ENCODE peak calls at places on chromosome 6, in ten cellular contexts. T is ovary, W is brain microvascular endothelial cell, L is fibroblast of lung, I is heart left ventricle, S is cardiac muscle cell, Q is Peyer's patch, U is pancreas, D is adrenal gland, M is astrocyte. X is an unnamed sample.
A peak's percentile ranks its signal among the peaks of the same experiment; 100 is the strongest.

GRCh38 chr6:63346217-63346834 is 26.5 kb upstream of the LGSN start:
- DNase-seq in U (no peak), M (no peak), W (no peak), S (no peak), I (no peak), T (no peak), L (no peak), Q (no peak), D (no peak), X (no peak)

GRCh38 chr6:21005816-21006553 is 471.7 kb downstream of the CDKAL1 start:
- DNase-seq in Q (no peak), L (peak; percentile 93), U (no peak), W (peak; percentile 87), I (no peak), S (no peak), D (no peak), M (peak; percentile 93), T (no peak), X (peak; percentile 95)

GRCh38 chr6:100833972-100834574 is 47.1 kb downstream of the ASCC3 start:
- DNase-seq in U (no peak), S (no peak), M (no peak), D (no peak), W (no peak), Q (no peak), L (no peak), T (no peak), I (no peak), X (no peak)

GRCh38 chr6:30821862-30822784 is 62.2 kb upstream of the DDR1 start:
- DNase-seq in W (peak; percentile 52), I (no peak), Q (no peak), M (no peak), T (no peak), L (peak; percentile 36), S (peak; percentile 30), D (no peak), U (no peak), X (peak; percentile 84)

GRCh38 chr6:81552644-81553043 is 199.8 kb downstream of the TENT5A start:
- DNase-seq in W (no peak), Q (no peak), M (no peak), S (no peak), T (no peak), I (no peak), U (no peak), L (no peak), D (no peak), X (no peak)

GRCh38 chr6:99330159-99330558 is 19.3 kb downstream of the FAXC start:
- DNase-seq in Q (peak; percentile 42), S (peak; percentile 74), D (peak; percentile 70), L (peak; percentile 57), I (peak; percentile 22), U (peak; percentile 27), W (peak; percentile 76), M (peak; percentile 41), T (no peak), X (peak; percentile 64)

GRCh38 chr6:26269406-26270120 is 95.4 kb upstream of the BTN3A2 start:
- DNase-seq in T (no peak), Q (no peak), W (no peak), I (no peak), D (no peak), M (no peak), U (no peak), S (no peak), L (no peak), X (peak; percentile 9)

GRCh38 chr6:79261666-79262065 is 27.2 kb upstream of the HMGN3 start:
- DNase-seq in L (no peak), Q (no peak), T (no peak), W (no peak), M (no peak), S (no peak), I (no peak), U (no peak), D (no peak), X (no peak)

GRCh38 chr6:88760091-88760490 is 203.3 kb downstream of the RNGTT start:
- DNase-seq in I (no peak), W (peak; percentile 62), L (no peak), Q (no peak), S (no peak), T (no peak), D (no peak), M (no peak), U (no peak), X (no peak)

GRCh38 chr6:106533079-106533478 is 96.2 kb downstream of the RTN4IP1 start:
- DNase-seq in M (no peak), Q (no peak), T (no peak), U (no peak), W (no peak), D (no peak), S (no peak), I (no peak), L (no peak), X (peak; percentile 38)

GRCh38 chr6:43972915-43973304 is 154.3 kb downstream of the MRPL14 start:
- DNase-seq in U (peak; percentile 79), T (peak; percentile 87), D (peak; percentile 93), Q (peak; percentile 18), S (no peak), M (peak; percentile 83), L (peak; percentile 86), W (peak; percentile 65), I (peak; percentile 82), X (peak; percentile 62)

GRCh38 chr6:26122005-26122388 is 34.8 kb downstream of the HFE start:
- DNase-seq in T (no peak), L (no peak), Q (no peak), D (no peak), I (no peak), M (no peak), W (no peak), S (no peak), U (no peak), X (no peak)

GRCh38 chr6:135096403-135097130 is 41.9 kb upstream of the HBS1L start:
- DNase-seq in L (no peak), Q (no peak), I (no peak), T (no peak), W (no peak), M (no peak), U (no peak), S (no peak), D (no peak), X (no peak)

GRCh38 chr6:90973158-90973557 is 386.3 kb upstream of the MAP3K7 start:
- DNase-seq in W (no peak), T (no peak), U (no peak), M (no peak), S (no peak), Q (no peak), L (no peak), I (no peak), D (no peak), X (no peak)

GRCh38 chr6:48782230-48782629 is 671.2 kb upstream of the PTCHD4 start:
- DNase-seq in M (no peak), L (no peak), Q (no peak), W (no peak), S (no peak), T (no peak), D (no peak), I (no peak), U (no peak), X (peak; percentile 16)

DNA sequence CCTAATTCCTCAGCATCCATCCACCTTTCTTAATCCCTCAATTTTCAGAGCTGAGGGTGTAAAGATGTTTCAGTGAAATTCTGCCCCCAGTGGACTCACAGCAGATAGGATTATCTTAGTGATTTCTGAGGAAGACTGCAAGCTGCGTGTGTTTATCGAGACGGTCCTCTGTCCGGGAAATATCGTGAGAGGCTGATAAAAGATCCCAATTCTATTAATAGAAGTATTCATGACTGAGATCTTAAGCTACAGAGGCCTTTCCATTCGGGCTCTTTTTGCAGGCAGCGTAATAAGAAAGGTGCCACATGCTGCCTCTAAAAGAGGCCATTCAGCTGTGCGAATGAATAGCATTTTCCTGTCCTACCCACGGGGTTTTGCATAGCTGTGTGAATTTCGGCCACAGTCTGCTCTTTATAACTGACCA is 209.0 kb downstream of the ARHGAP18 start:
- DNase-seq in L (peak; percentile 59), U (no peak), M (peak; percentile 47), T (no peak), D (no peak), W (peak; percentile 67), Q (no peak), S (no peak), I (no peak), X (no peak)
- TF ChIP-seq CTCF in L (peak; percentile 24), U (no peak), M (peak; percentile 70), T (no peak), D (peak; percentile 7), W (peak; percentile 60), Q (no peak), S (peak; percentile 28), I (no peak), X (peak; percentile 10)

DNA sequence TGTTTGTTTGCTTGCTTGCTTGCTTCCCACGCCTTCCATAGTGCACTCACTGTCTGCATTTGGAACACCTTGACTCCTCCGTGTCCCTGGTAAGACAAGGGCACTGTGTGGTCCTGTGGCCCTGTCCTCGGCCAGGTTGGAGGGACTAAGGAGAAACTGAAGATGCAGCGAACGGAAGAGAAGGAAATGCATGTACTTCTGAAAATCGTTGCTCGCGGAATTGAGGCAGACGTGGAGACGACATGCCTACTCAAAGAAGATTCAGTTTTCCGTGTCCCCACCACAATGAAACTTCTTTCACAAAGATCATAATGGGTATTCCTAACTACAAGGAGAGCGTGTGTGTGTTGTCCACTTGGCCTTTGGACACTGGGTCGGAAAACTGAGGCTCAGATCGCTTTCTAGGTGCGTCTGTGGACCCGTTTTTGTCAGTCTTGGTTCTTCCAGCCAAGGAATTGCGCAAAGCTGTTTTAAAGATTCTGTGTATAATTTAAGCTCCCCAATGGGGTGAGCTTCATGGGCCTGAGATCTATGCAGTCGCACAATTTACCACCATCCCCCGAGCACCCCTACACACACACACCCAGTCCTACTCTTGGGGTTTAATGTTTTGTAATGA is 120.4 kb upstream of the ZNF184 start:
- DNase-seq in S (no peak), D (no peak), Q (no peak), T (no peak), M (no peak), I (no peak), L (peak; percentile 4), U (no peak), W (peak; percentile 5), X (no peak)
- H3K4me3 ChIP-seq in S (peak overlapping the region; percentile 48), D (no peak overlapping the region), Q (no peak overlapping the region), T (no peak overlapping the region), M (peak overlapping the region; percentile 49), I (no peak overlapping the region), L (peak overlapping the region; percentile 8), U (no peak overlapping the region), W (peak overlapping the region; percentile 54), X (peak overlapping the region; percentile 17)

GRCh38 chr6:35786810-35787209 is 6.0 kb downstream of the CLPSL1 start:
- DNase-seq in D (no peak), T (no peak), W (no peak), S (no peak), Q (no peak), L (no peak), U (peak; percentile 29), M (no peak), I (no peak), X (no peak)
- H3K27me3 ChIP-seq in D (peaks cover 28% of the 10 kb centered on the region), T (no peaks in the 10 kb centered on the region), W (peaks cover 40% of the 10 kb centered on the region), S (peaks cover 20% of the 10 kb centered on the region), Q (no peaks in the 10 kb centered on the region), L (peaks cover 16% of the 10 kb centered on the region), U (no peaks in the 10 kb centered on the region), M (peaks cover 30% of the 10 kb centered on the region), I (peaks cover 52% of the 10 kb centered on the region), X (peaks cover 12% of the 10 kb centered on the region)

DNA sequence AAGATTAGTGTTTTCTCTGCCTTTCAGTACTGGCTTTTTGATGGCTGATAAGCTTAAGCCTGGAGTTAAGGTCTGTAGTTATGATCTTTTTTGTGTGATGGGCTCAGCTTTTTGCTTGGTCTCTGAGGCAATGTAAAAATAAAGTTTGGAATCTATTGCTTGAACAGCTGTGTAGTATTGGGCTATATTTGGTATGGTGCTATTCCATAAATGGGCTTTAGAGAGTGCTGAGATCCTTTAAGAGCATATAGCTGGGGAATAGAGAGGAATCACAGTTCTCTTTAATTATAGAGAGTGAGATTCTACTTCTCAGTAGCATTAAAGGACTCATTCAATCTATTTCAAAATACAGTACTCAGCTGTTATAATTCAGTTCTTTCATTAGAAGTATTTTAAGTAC is 40.8 kb downstream of the ZNF451 start:
- DNase-seq in M (no peak), D (no peak), S (no peak), W (no peak), T (no peak), I (no peak), Q (no peak), U (no peak), L (no peak), X (no peak)
- TF ChIP-seq CTCF in M (no peak), D (no peak), S (no peak), W (no peak), T (no peak), I (no peak), Q (no peak), U (no peak), L (peak; percentile 13), X (no peak)

X was measured in bronchial epithelial cell.